ENCODE peak calls at places on chromosomes 13 and 19, in four cellular contexts. M, L, S and B are unnamed samples.

GRCh38 chr13:62702502-62702901 is 1286.9 kb upstream of the PCDH20 start:
- DNase-seq in M (no peak), L (no peak), S (no peak), B (no peak)

GRCh38 chr13:95411641-95412040 is 110.4 kb upstream of the ABCC4 start:
- DNase-seq in M (no peak), L (no peak), S (no peak), B (no peak)

GRCh38 chr13:87669379-87669978 is 1.7 kb upstream of the SLITRK5 start:
- DNase-seq in M (no peak), L (no peak), S (no peak), B (no peak)

GRCh38 chr13:42174344-42175162 is 97.4 kb upstream of the AKAP11 start:
- DNase-seq in M (no peak), L (no peak), S (no peak), B (no peak)

GRCh38 chr13:72255908-72256307 is 388.9 kb upstream of the DACH1 start:
- DNase-seq in M (no peak), L (no peak), S (no peak), B (no peak)

GRCh38 chr13:106446011-106446410 is 89.5 kb downstream of the EFNB2 start:
- DNase-seq in M (no peak), L (no peak), S (no peak), B (no peak)

GRCh38 chr13:83618966-83619365 is 263.3 kb downstream of the SLITRK1 start:
- DNase-seq in M (no peak), L (no peak), S (no peak), B (no peak)

GRCh38 chr19:52942371-52943133 is 19.3 kb upstream of the ZNF888 start:
- DNase-seq in M (peak), L (peak), S (peak), B (peak)

GRCh38 chr13:50393641-50394040 is 378.4 kb downstream of the KCNRG start:
- DNase-seq in M (no peak), L (no peak), S (no peak), B (no peak)

GRCh38 chr19:15155296-15155695 is 45.5 kb downstream of the NOTCH3 start:
- DNase-seq in M (no peak), L (no peak), S (no peak), B (no peak)

GRCh38 chr13:92224825-92225224 is 826.4 kb downstream of the GPC5 start:
- DNase-seq in M (no peak), L (no peak), S (no peak), B (no peak)

GRCh38 chr19:42069619-42070293 is at the start of gene GRIK5:
- DNase-seq in M (no peak), L (no peak), S (no peak), B (peak)

GRCh38 chr13:29758591-29759114 is 91.8 kb downstream of the UBL3 start:
- DNase-seq in M (peak), L (peak), S (no peak), B (no peak)

GRCh38 chr13:28488376-28489005 is 6.4 kb downstream of the FLT1 start:
- DNase-seq in M (no peak), L (no peak), S (no peak), B (no peak)

GRCh38 chr13:49319555-49320350 is 72.0 kb downstream of the CDADC1 start:
- DNase-seq in M (no peak), L (no peak), S (no peak), B (no peak)

GRCh38 chr13:107531816-107532215 is 683.5 kb downstream of the LIG4 start:
- DNase-seq in M (no peak), L (no peak), S (no peak), B (no peak)

GRCh38 chr13:24006520-24007248 is 109.4 kb upstream of the C1QTNF9B start:
- DNase-seq in M (no peak), L (no peak), S (no peak), B (no peak)

GRCh38 chr19:33383722-33384292 is 10.3 kb downstream of the CEBPG start:
- DNase-seq in M (no peak), L (no peak), S (no peak), B (no peak)

GRCh38 chr13:42821437-42821836 is 40.1 kb downstream of the FAM216B start:
- DNase-seq in M (no peak), L (no peak), S (no peak), B (no peak)